ENCODE peak calls at places on chromosomes 13 and 19, in ten cellular contexts. One of them, this sample, is unnamed.

GRCh38 chr19:10514211-10515145 is 2.8 kb downstream of the S1PR5 start:
- DNase-seq in neural progenitor cell: peak; percentile 88
- DNase-seq in SK-N-SH: peak; percentile 74
- DNase-seq in cardiac muscle cell: no peak
- DNase-seq in heart left ventricle: no peak
- DNase-seq in body of pancreas: no peak
- DNase-seq in testis: no peak
- DNase-seq in left lung: peak; percentile 73
- DNase-seq in fibroblast of lung: no peak
- DNase-seq in Panc1: no peak
- DNase-seq in this sample: no peak

GRCh38 chr19:19120308-19121156 is 17.7 kb downstream of the TMEM161A start:
- DNase-seq in Panc1: no peak
- DNase-seq in testis: peak; percentile 82
- DNase-seq in heart left ventricle: no peak
- DNase-seq in left lung: peak; percentile 76
- DNase-seq in cardiac muscle cell: peak; percentile 95
- DNase-seq in body of pancreas: peak; percentile 42
- DNase-seq in fibroblast of lung: peak; percentile 81
- DNase-seq in SK-N-SH: peak; percentile 81
- DNase-seq in neural progenitor cell: peak; percentile 97
- DNase-seq in this sample: peak; percentile 48

GRCh38 chr13:24986826-24987225 is 109.1 kb upstream of the PABPC3 start:
- DNase-seq in Panc1: no peak
- DNase-seq in fibroblast of lung: no peak
- DNase-seq in neural progenitor cell: no peak
- DNase-seq in SK-N-SH: no peak
- DNase-seq in left lung: no peak
- DNase-seq in body of pancreas: no peak
- DNase-seq in cardiac muscle cell: no peak
- DNase-seq in testis: no peak
- DNase-seq in heart left ventricle: no peak
- DNase-seq in this sample: no peak

GRCh38 chr13:31943591-31943990 is 88.0 kb upstream of the FRY start:
- DNase-seq in fibroblast of lung: no peak
- DNase-seq in heart left ventricle: no peak
- DNase-seq in SK-N-SH: no peak
- DNase-seq in cardiac muscle cell: no peak
- DNase-seq in left lung: no peak
- DNase-seq in testis: no peak
- DNase-seq in body of pancreas: no peak
- DNase-seq in neural progenitor cell: no peak
- DNase-seq in Panc1: no peak
- DNase-seq in this sample: no peak

GRCh38 chr13:72643339-72643989 is 84.0 kb downstream of the MZT1 start:
- DNase-seq in SK-N-SH: peak; percentile 22
- DNase-seq in cardiac muscle cell: peak; percentile 66
- DNase-seq in heart left ventricle: no peak
- DNase-seq in testis: peak; percentile 78
- DNase-seq in body of pancreas: peak; percentile 29
- DNase-seq in fibroblast of lung: peak; percentile 64
- DNase-seq in left lung: no peak
- DNase-seq in neural progenitor cell: peak; percentile 35
- DNase-seq in Panc1: no peak
- DNase-seq in this sample: peak; percentile 28

GRCh38 chr19:1864480-1865171 is 1.2 kb upstream of the KLF16 start:
- DNase-seq in SK-N-SH: peak; percentile 90
- DNase-seq in neural progenitor cell: peak; percentile 91
- DNase-seq in body of pancreas: peak; percentile 73
- DNase-seq in fibroblast of lung: peak; percentile 48
- DNase-seq in Panc1: no peak
- DNase-seq in left lung: peak; percentile 96
- DNase-seq in cardiac muscle cell: peak; percentile 67
- DNase-seq in testis: peak; percentile 70
- DNase-seq in heart left ventricle: peak; percentile 84
- DNase-seq in this sample: peak; percentile 76

GRCh38 chr19:15875075-15875474 is 22.8 kb downstream of the CYP4F2 start:
- DNase-seq in heart left ventricle: no peak
- DNase-seq in neural progenitor cell: no peak
- DNase-seq in body of pancreas: no peak
- DNase-seq in fibroblast of lung: no peak
- DNase-seq in Panc1: no peak
- DNase-seq in cardiac muscle cell: no peak
- DNase-seq in left lung: no peak
- DNase-seq in testis: no peak
- DNase-seq in SK-N-SH: no peak
- DNase-seq in this sample: no peak

GRCh38 chr13:113742000-113742441 is 17.0 kb upstream of the TMEM255B start:
- DNase-seq in neural progenitor cell: peak; percentile 53
- DNase-seq in fibroblast of lung: peak; percentile 78
- DNase-seq in testis: no peak
- DNase-seq in SK-N-SH: peak; percentile 82
- DNase-seq in heart left ventricle: no peak
- DNase-seq in Panc1: no peak
- DNase-seq in cardiac muscle cell: peak; percentile 50
- DNase-seq in left lung: peak; percentile 85
- DNase-seq in body of pancreas: peak; percentile 60
- DNase-seq in this sample: no peak

GRCh38 chr13:90420683-90421082 is 926.8 kb upstream of the MIR17HG start:
- DNase-seq in cardiac muscle cell: no peak
- DNase-seq in body of pancreas: no peak
- DNase-seq in neural progenitor cell: no peak
- DNase-seq in left lung: no peak
- DNase-seq in fibroblast of lung: peak; percentile 9
- DNase-seq in heart left ventricle: no peak
- DNase-seq in Panc1: no peak
- DNase-seq in testis: no peak
- DNase-seq in SK-N-SH: no peak
- DNase-seq in this sample: no peak
- TF ChIP-seq CTCF in cardiac muscle cell: peak; percentile 9
- TF ChIP-seq CTCF in body of pancreas: no peak
- TF ChIP-seq CTCF in neural progenitor cell: no peak
- TF ChIP-seq CTCF in left lung: no peak
- TF ChIP-seq CTCF in fibroblast of lung: peak; percentile 22
- TF ChIP-seq CTCF in heart left ventricle: no peak
- TF ChIP-seq CTCF in Panc1: peak; percentile 12
- TF ChIP-seq CTCF in testis: no peak
- TF ChIP-seq CTCF in SK-N-SH: no peak
- TF ChIP-seq CTCF in this sample: no peak

GRCh38 chr13:33283195-33283910 is 2.2 kb downstream of the STARD13 start:
- DNase-seq in cardiac muscle cell: no peak
- DNase-seq in left lung: no peak
- DNase-seq in fibroblast of lung: no peak
- DNase-seq in heart left ventricle: no peak
- DNase-seq in SK-N-SH: no peak
- DNase-seq in body of pancreas: no peak
- DNase-seq in neural progenitor cell: no peak
- DNase-seq in Panc1: no peak
- DNase-seq in testis: no peak
- DNase-seq in this sample: no peak
- H3K4me1 ChIP-seq in cardiac muscle cell: peaks cover 23% of the 10 kb centered on the region
- H3K4me1 ChIP-seq in left lung: peaks cover 14% of the 10 kb centered on the region
- H3K4me1 ChIP-seq in fibroblast of lung: peaks cover 25% of the 10 kb centered on the region
- H3K4me1 ChIP-seq in heart left ventricle: peaks cover 8% of the 10 kb centered on the region
- H3K4me1 ChIP-seq in SK-N-SH: peaks cover 41% of the 10 kb centered on the region
- H3K4me1 ChIP-seq in body of pancreas: peaks cover 49% of the 10 kb centered on the region
- H3K4me1 ChIP-seq in neural progenitor cell: peaks cover 12% of the 10 kb centered on the region
- H3K4me1 ChIP-seq in Panc1: peaks cover 31% of the 10 kb centered on the region
- H3K4me1 ChIP-seq in testis: peaks cover 13% of the 10 kb centered on the region
- H3K4me1 ChIP-seq in this sample: peaks cover 76% of the 10 kb centered on the region

GRCh38 chr13:99385161-99385560 is 78.0 kb upstream of the GPR183 start:
- DNase-seq in SK-N-SH: no peak
- DNase-seq in fibroblast of lung: no peak
- DNase-seq in neural progenitor cell: no peak
- DNase-seq in body of pancreas: no peak
- DNase-seq in cardiac muscle cell: no peak
- DNase-seq in testis: no peak
- DNase-seq in heart left ventricle: no peak
- DNase-seq in left lung: no peak
- DNase-seq in Panc1: no peak
- DNase-seq in this sample: no peak
- H3K27ac ChIP-seq in SK-N-SH: no peak overlapping the region
- H3K27ac ChIP-seq in fibroblast of lung: no peak overlapping the region
- H3K27ac ChIP-seq in neural progenitor cell: no peak overlapping the region
- H3K27ac ChIP-seq in body of pancreas: no peak overlapping the region
- H3K27ac ChIP-seq in cardiac muscle cell: no peak overlapping the region
- H3K27ac ChIP-seq in testis: no peak overlapping the region
- H3K27ac ChIP-seq in heart left ventricle: no peak overlapping the region
- H3K27ac ChIP-seq in left lung: no peak overlapping the region
- H3K27ac ChIP-seq in Panc1: no peak overlapping the region
- H3K27ac ChIP-seq in this sample: peak overlapping the region; percentile 29

DNA sequence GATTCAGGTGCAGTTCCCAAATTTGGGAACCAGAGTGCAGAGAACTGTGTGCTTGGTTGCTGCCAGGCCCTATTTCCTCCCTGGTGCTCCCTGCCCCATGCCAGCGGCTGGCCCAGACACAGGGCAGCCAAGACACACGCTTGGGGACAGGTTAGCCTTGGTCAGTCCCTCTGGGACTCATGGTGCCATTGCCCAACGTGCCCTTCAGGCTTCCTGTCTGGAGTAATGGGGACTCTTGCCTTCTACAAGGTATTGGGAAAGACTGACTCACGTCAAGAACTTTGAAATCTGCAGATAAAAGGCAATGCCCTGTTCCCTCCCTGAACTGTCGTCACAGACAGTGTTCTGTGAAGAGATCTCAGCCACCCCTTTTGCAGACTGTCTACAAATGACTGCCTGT is 58.8 kb downstream of the GSX1 start:
- DNase-seq in testis: no peak
- DNase-seq in cardiac muscle cell: no peak
- DNase-seq in fibroblast of lung: no peak
- DNase-seq in body of pancreas: no peak
- DNase-seq in neural progenitor cell: no peak
- DNase-seq in left lung: no peak
- DNase-seq in SK-N-SH: no peak
- DNase-seq in heart left ventricle: no peak
- DNase-seq in Panc1: no peak
- DNase-seq in this sample: no peak
- TF ChIP-seq CTCF in testis: no peak
- TF ChIP-seq CTCF in cardiac muscle cell: no peak
- TF ChIP-seq CTCF in fibroblast of lung: no peak
- TF ChIP-seq CTCF in body of pancreas: no peak
- TF ChIP-seq CTCF in neural progenitor cell: no peak
- TF ChIP-seq CTCF in left lung: no peak
- TF ChIP-seq CTCF in SK-N-SH: no peak
- TF ChIP-seq CTCF in heart left ventricle: no peak
- TF ChIP-seq CTCF in Panc1: no peak
- TF ChIP-seq CTCF in this sample: no peak

DNA sequence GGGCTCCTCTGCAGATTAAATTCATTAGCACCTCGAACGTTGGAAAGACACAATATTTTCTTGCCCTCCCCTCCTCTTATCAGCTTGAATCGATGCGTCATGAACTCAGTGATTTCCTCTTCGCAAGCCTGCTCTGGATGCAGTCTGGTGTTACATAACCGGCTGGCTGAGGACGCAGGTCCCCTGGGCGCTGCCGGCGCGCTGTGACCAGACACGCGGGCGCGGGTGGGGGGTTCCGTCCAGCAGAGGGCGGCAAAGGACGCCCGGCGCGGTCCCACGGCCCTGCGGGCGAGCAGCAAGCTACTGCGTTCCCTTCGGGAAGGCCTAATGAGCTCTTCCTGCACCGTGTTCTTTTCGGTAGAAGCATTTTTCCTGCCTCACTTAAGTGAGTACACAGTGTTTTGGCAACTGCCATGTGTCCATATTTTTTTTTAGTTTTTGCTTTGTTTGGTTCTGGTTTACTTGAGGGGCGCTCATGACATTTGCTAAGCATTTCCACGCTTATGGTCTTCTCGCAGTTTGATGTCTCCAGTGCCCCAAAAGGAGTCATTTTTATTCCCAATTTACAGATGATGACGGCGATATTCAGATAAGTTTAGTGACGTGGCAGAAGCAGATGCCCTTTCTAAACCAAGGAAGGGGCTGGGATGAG is 112.2 kb upstream of the MBNL2 start:
- DNase-seq in left lung: peak; percentile 97
- DNase-seq in neural progenitor cell: peak; percentile 86
- DNase-seq in testis: peak; percentile 91
- DNase-seq in fibroblast of lung: peak; percentile 79
- DNase-seq in body of pancreas: peak; percentile 91
- DNase-seq in heart left ventricle: peak; percentile 93
- DNase-seq in Panc1: peak; percentile 48
- DNase-seq in cardiac muscle cell: peak; percentile 95
- DNase-seq in SK-N-SH: peak; percentile 91
- DNase-seq in this sample: peak; percentile 91
- H3K4me1 ChIP-seq in left lung: no peaks in the 10 kb centered on the region
- H3K4me1 ChIP-seq in neural progenitor cell: peaks cover 14% of the 10 kb centered on the region
- H3K4me1 ChIP-seq in testis: peaks cover 26% of the 10 kb centered on the region
- H3K4me1 ChIP-seq in fibroblast of lung: peaks cover 4% of the 10 kb centered on the region
- H3K4me1 ChIP-seq in body of pancreas: peaks cover 10% of the 10 kb centered on the region
- H3K4me1 ChIP-seq in heart left ventricle: no peaks in the 10 kb centered on the region
- H3K4me1 ChIP-seq in Panc1: peaks cover 61% of the 10 kb centered on the region
- H3K4me1 ChIP-seq in cardiac muscle cell: peaks cover 20% of the 10 kb centered on the region
- H3K4me1 ChIP-seq in SK-N-SH: peaks cover 36% of the 10 kb centered on the region
- H3K4me1 ChIP-seq in this sample: peaks cover 24% of the 10 kb centered on the region

DNA sequence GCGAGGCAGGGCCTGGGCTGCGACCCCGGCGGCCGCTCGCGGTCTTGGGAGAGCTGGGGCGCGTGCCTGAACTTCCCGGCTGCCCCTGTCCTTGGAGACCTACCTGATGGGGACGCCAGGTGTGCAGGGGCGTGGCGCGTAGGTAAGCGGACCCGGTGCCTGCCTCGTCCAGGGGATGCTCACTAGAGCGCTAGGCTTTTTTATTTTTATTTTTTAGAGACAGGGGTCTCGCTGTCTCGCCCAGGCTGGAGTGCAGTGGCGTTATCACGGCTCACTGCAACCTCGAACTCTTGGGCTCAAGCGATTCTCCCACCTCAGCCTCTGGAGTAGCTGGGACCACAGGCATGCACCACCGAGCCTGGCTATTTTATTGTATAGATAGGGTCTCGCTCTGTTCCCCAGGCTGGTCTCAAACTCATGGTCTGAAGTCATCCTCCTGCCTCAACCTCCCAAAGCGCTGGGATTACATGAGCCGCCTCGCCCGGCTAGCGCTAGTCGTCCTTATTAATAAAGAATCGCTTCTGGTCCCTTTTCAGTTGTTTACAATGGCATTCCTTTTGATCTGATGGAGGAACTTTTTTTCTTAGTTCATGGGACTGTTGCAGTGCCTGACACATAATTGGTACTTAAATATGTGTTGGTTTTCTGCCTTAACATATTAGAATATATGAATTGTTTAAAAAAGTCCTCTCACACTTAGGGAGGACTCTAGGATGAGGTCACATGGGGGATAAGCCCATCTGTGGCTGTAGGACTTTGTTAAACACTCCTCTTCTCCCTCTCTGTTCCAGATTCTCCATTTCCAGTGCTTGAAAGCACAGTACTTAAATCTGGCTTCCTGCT is 812 bp downstream of the DPY19L3 start:
- DNase-seq in neural progenitor cell: peak; percentile 9
- DNase-seq in body of pancreas: no peak
- DNase-seq in left lung: no peak
- DNase-seq in Panc1: no peak
- DNase-seq in fibroblast of lung: no peak
- DNase-seq in testis: no peak
- DNase-seq in SK-N-SH: peak; percentile 18
- DNase-seq in heart left ventricle: no peak
- DNase-seq in cardiac muscle cell: no peak
- DNase-seq in this sample: no peak
- H3K27ac ChIP-seq in neural progenitor cell: no peak overlapping the region
- H3K27ac ChIP-seq in body of pancreas: peak overlapping the region; percentile 96
- H3K27ac ChIP-seq in left lung: peak overlapping the region; percentile 97
- H3K27ac ChIP-seq in Panc1: peak overlapping the region; percentile 72
- H3K27ac ChIP-seq in fibroblast of lung: peak overlapping the region; percentile 96
- H3K27ac ChIP-seq in testis: peak overlapping the region; percentile 99
- H3K27ac ChIP-seq in SK-N-SH: peak overlapping the region; percentile 94
- H3K27ac ChIP-seq in heart left ventricle: peak overlapping the region; percentile 98
- H3K27ac ChIP-seq in cardiac muscle cell: peak overlapping the region; percentile 97
- H3K27ac ChIP-seq in this sample: peak overlapping the region; percentile 96